ENCODE peak calls at places on chromosomes 12 and 14, in five cellular contexts. U is heart right ventricle, B is stomach, C is PC-3, G is right atrium auricular region. J is an unnamed sample.

GRCh38 chr12:11171953-11172675 is 1.1 kb downstream of the SMIM10L1 start:
- DNase-seq in C (no peak), U (no peak), B (no peak), G (no peak), J (peak)

GRCh38 chr14:54603362-54603761 is 36.4 kb downstream of the SAMD4A start:
- DNase-seq in C (peak), G (no peak), B (no peak), U (no peak), J (peak)

GRCh38 chr12:6615802-6616201 is 8.6 kb upstream of the CHD4 start:
- DNase-seq in B (no peak), U (no peak), G (no peak), C (no peak), J (no peak)

GRCh38 chr14:80637726-80638619 is 303.6 kb downstream of the CEP128 start:
- DNase-seq in G (no peak), C (peak), B (no peak), U (no peak), J (no peak)

GRCh38 chr14:85512491-85512890 is 17.5 kb upstream of the FLRT2 start:
- DNase-seq in C (no peak), U (no peak), G (no peak), B (no peak), J (no peak)

GRCh38 chr12:100474617-100475016 is 951 bp downstream of the NR1H4 start:
- DNase-seq in U (no peak), G (no peak), C (no peak), B (no peak), J (no peak)

GRCh38 chr14:57209561-57209960 is 59.1 kb downstream of the EXOC5 start:
- DNase-seq in U (no peak), G (no peak), C (peak), B (no peak), J (peak)

GRCh38 chr12:91274886-91275285 is 92.3 kb upstream of the DCN start:
- DNase-seq in B (no peak), G (no peak), C (no peak), U (peak), J (no peak)

GRCh38 chr14:75222208-75222701 is 45.8 kb upstream of the TMED10 start:
- DNase-seq in C (no peak), G (peak), B (no peak), U (no peak), J (no peak)

GRCh38 chr14:55701638-55702037 is 121.6 kb downstream of the KTN1 start:
- DNase-seq in G (no peak), B (no peak), U (no peak), C (peak), J (no peak)

GRCh38 chr14:56005580-56006053 is 112.6 kb upstream of the PELI2 start:
- DNase-seq in U (no peak), B (no peak), C (no peak), G (no peak), J (no peak)

GRCh38 chr12:66164349-66164821 is 5.4 kb downstream of the TMBIM4 start:
- DNase-seq in C (no peak), G (no peak), B (no peak), U (no peak), J (no peak)

GRCh38 chr12:107681836-107682820 is 3.5 kb upstream of the PWP1 start:
- DNase-seq in U (no peak), C (no peak), G (no peak), B (no peak), J (no peak)

GRCh38 chr12:77324763-77325468 is 259.5 kb upstream of the E2F7 start:
- DNase-seq in G (peak), U (peak), C (peak), B (peak), J (peak)

GRCh38 chr14:53295985-53296582 is 143.0 kb upstream of the DDHD1 start:
- DNase-seq in C (peak), B (no peak), U (peak), G (no peak), J (peak)

GRCh38 chr14:85531594-85532391 is 1.8 kb downstream of the FLRT2 start:
- DNase-seq in U (peak), C (no peak), B (peak), G (peak), J (peak)

GRCh38 chr12:48019639-48020265 is 15.5 kb upstream of the COL2A1 start:
- DNase-seq in B (no peak), U (no peak), C (no peak), G (no peak), J (no peak)

GRCh38 chr14:32507029-32507984 is 178.2 kb downstream of the AKAP6 start:
- DNase-seq in U (no peak), B (no peak), C (peak), G (no peak), J (peak)

GRCh38 chr12:47636908-47637780 is 68.7 kb downstream of the RPAP3 start:
- DNase-seq in U (no peak), G (no peak), B (peak), C (peak), J (peak)

GRCh38 chr14:25843761-25844470 is 753.9 kb downstream of the NOVA1 start:
- DNase-seq in U (no peak), G (no peak), B (no peak), C (no peak), J (no peak)

GRCh38 chr12:57085999-57086950 is 2.6 kb upstream of the NAB2 start:
- DNase-seq in B (peak), C (peak), U (peak), G (no peak), J (peak)

GRCh38 chr12:120903382-120903817 is 758 bp downstream of the SPPL3 start:
- DNase-seq in C (peak), B (peak), G (peak), U (peak), J (peak)

GRCh38 chr12:129075451-129076208 is 222.4 kb downstream of the GLT1D1 start:
- DNase-seq in U (no peak), C (no peak), G (no peak), B (no peak), J (no peak)

GRCh38 chr14:21505009-21505553 is 6.1 kb downstream of the METTL3 start:
- DNase-seq in B (no peak), G (no peak), C (no peak), U (no peak), J (no peak)

GRCh38 chr12:69064734-69065413 is 131.9 kb upstream of the CPM start:
- DNase-seq in C (no peak), U (no peak), G (no peak), B (no peak), J (no peak)

GRCh38 chr14:34318014-34318413 is 144.0 kb downstream of the SPTSSA start:
- DNase-seq in U (no peak), G (no peak), C (no peak), B (no peak), J (no peak)

GRCh38 chr12:73262788-73263381 is 990.7 kb downstream of the TRHDE start:
- DNase-seq in G (no peak), B (no peak), U (no peak), C (no peak), J (no peak)

GRCh38 chr12:104591272-104591940 is 134.7 kb downstream of the CHST11 start:
- DNase-seq in U (no peak), C (peak), B (no peak), G (no peak), J (no peak)

GRCh38 chr12:67320614-67321305 is 51.6 kb downstream of the CAND1 start:
- DNase-seq in B (no peak), G (no peak), U (no peak), C (no peak), J (no peak)

GRCh38 chr14:29913550-29913949 is 14.1 kb downstream of the PRKD1 start:
- DNase-seq in G (no peak), U (no peak), B (no peak), C (no peak), J (no peak)

GRCh38 chr12:67394600-67394999 is 125.4 kb downstream of the CAND1 start:
- DNase-seq in U (peak), B (no peak), G (peak), C (no peak), J (no peak)

GRCh38 chr14:104436741-104437701 is 142.5 kb upstream of the C14orf180 start:
- DNase-seq in B (peak), U (no peak), G (peak), C (no peak), J (no peak)

GRCh38 chr12:116142936-116143882 is 134.3 kb downstream of the MED13L start:
- DNase-seq in C (peak), B (no peak), G (no peak), U (no peak), J (peak)

GRCh38 chr12:92342574-92342973 is 196.9 kb upstream of the BTG1 start:
- DNase-seq in B (no peak), U (no peak), G (no peak), C (no peak), J (no peak)

GRCh38 chr12:18246057-18246456 is 15.3 kb upstream of the PIK3C2G start:
- DNase-seq in U (no peak), C (peak), B (no peak), G (no peak), J (no peak)
- TF ChIP-seq CTCF in U (no peak), C (peak), B (no peak), G (no peak), J (peak)

GRCh38 chr12:32897688-32898573 is 1.4 kb upstream of the PKP2 start:
- DNase-seq in B (no peak), U (no peak), C (no peak), G (no peak), J (no peak)
- H3K4me3 ChIP-seq in B (no peak), U (no peak), C (peak), G (no peak), J (peak)

GRCh38 chr12:12812163-12812562 is 983 bp upstream of the DDX47 start:
- DNase-seq in G (no peak), B (no peak), C (no peak), U (no peak), J (no peak)
- TF ChIP-seq CTCF in G (no peak), B (no peak), C (peak), U (no peak), J (no peak)

GRCh38 chr14:39265741-39266588 is 32.2 kb downstream of the MIA2 start:
- DNase-seq in B (no peak), G (peak), C (peak), U (peak), J (peak)

GRCh38 chr14:39266871-39267591 is 33.3 kb downstream of the MIA2 start:
- DNase-seq in C (peak), G (peak), B (peak), U (peak), J (peak)

GRCh38 chr14:39267592-39268112 is 33.9 kb downstream of the MIA2 start:
- DNase-seq in C (peak), B (no peak), G (no peak), U (no peak), J (peak)

GRCh38 chr14:39266589-39266870 is 32.8 kb downstream of the MIA2 start:
- DNase-seq in B (peak), G (no peak), C (no peak), U (no peak), J (no peak)

GRCh38 chr14:39268393-39268792 is 34.7 kb downstream of the MIA2 start:
- DNase-seq in U (no peak), G (no peak), C (peak), B (no peak), J (no peak)
- H3K4me3 ChIP-seq in U (peak), G (peak), C (peak), B (peak), J (peak)

GRCh38 chr12:113650476-113650875 is 178.8 kb upstream of the LHX5 start:
- DNase-seq in B (no peak), C (peak), G (no peak), U (no peak), J (no peak)

GRCh38 chr12:113645183-113645582 is 173.5 kb upstream of the LHX5 start:
- DNase-seq in B (no peak), G (no peak), C (no peak), U (no peak), J (no peak)

GRCh38 chr12:113649256-113649830 is 177.7 kb upstream of the LHX5 start:
- DNase-seq in C (no peak), B (no peak), G (no peak), U (no peak), J (no peak)

GRCh38 chr12:113643575-113643974 is 171.9 kb upstream of the LHX5 start:
- DNase-seq in C (no peak), B (no peak), G (no peak), U (no peak), J (no peak)

DNA sequence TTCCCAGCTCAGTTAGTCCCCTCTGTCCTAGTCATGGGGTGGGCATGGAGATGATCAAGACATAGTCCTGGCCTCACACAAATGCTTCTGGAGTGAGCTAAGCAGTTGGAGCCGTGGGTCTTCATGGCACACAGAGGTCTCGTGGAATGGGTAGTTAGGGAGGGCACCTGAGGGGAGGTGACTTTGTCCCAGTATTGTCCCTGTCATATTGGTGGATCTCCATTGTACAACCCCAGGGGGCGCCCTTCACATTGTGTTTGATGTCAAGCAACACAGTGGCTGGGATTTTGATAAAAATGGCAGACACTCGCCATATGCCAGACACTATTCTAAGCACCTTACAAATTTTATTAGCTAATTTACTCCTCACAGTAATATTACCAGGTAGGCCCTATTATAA is 175.4 kb upstream of the LHX5 start:
- DNase-seq in U (no peak), B (no peak), G (no peak), C (no peak), J (peak)
- TF ChIP-seq CTCF in U (no peak), B (no peak), G (no peak), C (peak), J (peak)

GRCh38 chr14:100679707-100680438 is 46.8 kb upstream of the DLK1 start:
- DNase-seq in G (no peak), U (peak), B (no peak), C (no peak), J (no peak)
- H3K4me3 ChIP-seq in G (no peak), U (no peak), B (no peak), C (no peak), J (no peak)

GRCh38 chr14:68036203-68036602 is 216.6 kb downstream of the RAD51B start:
- DNase-seq in U (no peak), G (no peak), C (no peak), B (no peak), J (no peak)
- TF ChIP-seq CTCF in U (no peak), G (no peak), C (no peak), B (no peak), J (no peak)

GRCh38 chr14:31257244-31257553 is 49.6 kb upstream of the HECTD1 start:
- DNase-seq in C (no peak), G (no peak), U (no peak), B (no peak), J (no peak)
- H3K4me3 ChIP-seq in C (no peak), G (no peak), U (no peak), B (no peak), J (no peak)

GRCh38 chr12:5580911-5581488 is 149.1 kb downstream of the NTF3 start:
- DNase-seq in U (no peak), G (no peak), B (no peak), C (no peak), J (no peak)

GRCh38 chr12:5577239-5577638 is 145.3 kb downstream of the NTF3 start:
- DNase-seq in B (no peak), G (no peak), U (peak), C (no peak), J (no peak)

GRCh38 chr12:5576011-5576410 is 144.1 kb downstream of the NTF3 start:
- DNase-seq in U (no peak), C (no peak), B (no peak), G (no peak), J (no peak)

GRCh38 chr12:5577741-5578140 is 145.8 kb downstream of the NTF3 start:
- DNase-seq in C (no peak), B (no peak), G (no peak), U (no peak), J (no peak)

DNA sequence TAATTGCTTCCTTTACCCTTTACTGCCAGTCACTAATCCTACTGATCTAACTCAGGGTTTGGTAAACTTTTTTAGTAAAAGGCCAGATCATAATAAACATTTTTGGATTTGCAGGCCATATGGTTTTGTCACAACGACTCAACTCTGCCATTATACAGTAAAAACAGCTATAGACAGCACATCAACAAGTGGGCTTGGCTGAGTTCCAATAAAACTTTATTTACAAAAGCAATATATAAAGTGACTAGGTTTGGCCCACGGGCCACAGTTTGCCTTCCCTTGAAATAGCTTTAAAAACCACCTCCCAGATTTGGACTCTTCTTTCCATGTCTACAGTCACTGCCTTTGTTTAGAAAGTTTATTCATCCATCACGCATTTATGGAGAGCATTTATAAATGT is 146.9 kb downstream of the NTF3 start:
- DNase-seq in B (no peak), C (no peak), U (no peak), G (no peak), J (no peak)
- TF ChIP-seq CTCF in B (no peak), C (no peak), U (no peak), G (no peak), J (no peak)

GRCh38 chr14:102898776-102899515 is 23.5 kb upstream of the AMN start:
- DNase-seq in C (no peak), U (no peak), B (no peak), G (no peak), J (no peak)
- H3K4me3 ChIP-seq in C (no peak), U (no peak), B (no peak), G (no peak), J (no peak)